ENCODE peak calls at places on chromosomes 5 and 9, in nine cellular contexts. E is NCI-H1092, Q is Calu3, O is T-helper 2 cell, Y is HS-5, U is AG08396, N is GF-D8, V is mucosa of gallbladder, W is neural crest cell. D is an unnamed sample.

GRCh38 chr5:170132642-170133448 is 27.1 kb downstream of the FOXI1 start:
- DNase-seq in E (no peak), Q (no peak), O (no peak), Y (peak), U (peak), N (no peak), V (no peak), W (no peak), D (no peak)

GRCh38 chr9:38337706-38338264 is 54.7 kb upstream of the ALDH1B1 start:
- DNase-seq in E (no peak), Q (no peak), O (no peak), Y (no peak), U (no peak), N (no peak), V (no peak), W (no peak), D (no peak)

GRCh38 chr5:179762781-179763176 is 30.2 kb downstream of the MAML1 start:
- DNase-seq in E (no peak), Q (no peak), O (no peak), Y (peak), U (peak), N (peak), V (no peak), W (no peak), D (no peak)

GRCh38 chr9:74322661-74323314 is 174.3 kb upstream of the RORB start:
- DNase-seq in E (no peak), Q (no peak), O (peak), Y (no peak), U (no peak), N (no peak), V (no peak), W (no peak), D (no peak)

GRCh38 chr9:16138961-16139441 is 586.2 kb downstream of the CCDC171 start:
- DNase-seq in E (no peak), Q (no peak), O (no peak), Y (peak), U (peak), N (no peak), V (no peak), W (no peak), D (no peak)

GRCh38 chr9:75054373-75055001 is 26.4 kb upstream of the CARNMT1 start:
- DNase-seq in E (no peak), Q (no peak), O (no peak), Y (no peak), U (no peak), N (no peak), V (no peak), W (no peak), D (no peak)

GRCh38 chr9:31671011-31671410 is 713.4 kb upstream of the ACO1 start:
- DNase-seq in E (no peak), Q (no peak), O (peak), Y (no peak), U (no peak), N (no peak), V (no peak), W (no peak), D (no peak)

GRCh38 chr9:76290555-76290954 is 103.7 kb downstream of the RFK start:
- DNase-seq in E (no peak), Q (no peak), O (no peak), Y (no peak), U (no peak), N (no peak), V (no peak), W (no peak), D (no peak)

GRCh38 chr9:106174331-106174730 is 480.0 kb downstream of the TMEM38B start:
- DNase-seq in E (no peak), Q (no peak), O (no peak), Y (no peak), U (no peak), N (no peak), V (no peak), W (no peak), D (no peak)

GRCh38 chr9:72022846-72023245 is 37.6 kb downstream of the C9orf57 start:
- DNase-seq in E (no peak), Q (no peak), O (no peak), Y (peak), U (peak), N (no peak), V (no peak), W (no peak), D (peak)

D was measured in HT-29.